ENCODE peak calls at places on chromosome 1, in seven cellular contexts. One of them, this sample, is unnamed.

GRCh38 chr1:162357681-162358266 is 18.9 kb downstream of the SPATA46 start:
- DNase-seq in K562: peak; percentile 65
- DNase-seq in transverse colon: no peak
- DNase-seq in A549: peak; percentile 18
- DNase-seq in tibial nerve: no peak
- DNase-seq in uterus: no peak
- DNase-seq in GM12892: no peak
- DNase-seq in this sample: peak; percentile 61

GRCh38 chr1:206457408-206457807 is 12.9 kb upstream of the IKBKE start:
- DNase-seq in K562: no peak
- DNase-seq in transverse colon: no peak
- DNase-seq in A549: no peak
- DNase-seq in tibial nerve: no peak
- DNase-seq in uterus: no peak
- DNase-seq in GM12892: no peak
- DNase-seq in this sample: no peak

GRCh38 chr1:7006996-7007871 is 222.0 kb downstream of the CAMTA1 start:
- DNase-seq in K562: no peak
- DNase-seq in transverse colon: no peak
- DNase-seq in A549: no peak
- DNase-seq in tibial nerve: no peak
- DNase-seq in uterus: no peak
- DNase-seq in GM12892: no peak
- DNase-seq in this sample: no peak

GRCh38 chr1:231274119-231274825 is 33.3 kb downstream of the GNPAT start:
- DNase-seq in K562: no peak
- DNase-seq in transverse colon: no peak
- DNase-seq in A549: no peak
- DNase-seq in tibial nerve: no peak
- DNase-seq in uterus: no peak
- DNase-seq in GM12892: no peak
- DNase-seq in this sample: no peak

GRCh38 chr1:202281316-202282016 is 60.3 kb downstream of the UBE2T start:
- DNase-seq in K562: no peak
- DNase-seq in transverse colon: no peak
- DNase-seq in A549: no peak
- DNase-seq in tibial nerve: no peak
- DNase-seq in uterus: no peak
- DNase-seq in GM12892: no peak
- DNase-seq in this sample: peak; percentile 30

GRCh38 chr1:165894591-165894990 is 67.2 kb downstream of the UCK2 start:
- DNase-seq in K562: no peak
- DNase-seq in transverse colon: no peak
- DNase-seq in A549: no peak
- DNase-seq in tibial nerve: no peak
- DNase-seq in uterus: no peak
- DNase-seq in GM12892: no peak
- DNase-seq in this sample: no peak

GRCh38 chr1:61082336-61083013 is at the start of gene NFIA:
- DNase-seq in K562: peak; percentile 83
- DNase-seq in transverse colon: peak; percentile 75
- DNase-seq in A549: peak; percentile 61
- DNase-seq in tibial nerve: peak; percentile 25
- DNase-seq in uterus: peak; percentile 49
- DNase-seq in GM12892: no peak
- DNase-seq in this sample: peak; percentile 62

GRCh38 chr1:23592209-23592905 is 33.1 kb upstream of the ID3 start:
- DNase-seq in K562: no peak
- DNase-seq in transverse colon: no peak
- DNase-seq in A549: no peak
- DNase-seq in tibial nerve: no peak
- DNase-seq in uterus: no peak
- DNase-seq in GM12892: no peak
- DNase-seq in this sample: no peak

GRCh38 chr1:14668448-14669029 is 70.1 kb downstream of the KAZN start:
- DNase-seq in K562: no peak
- DNase-seq in transverse colon: no peak
- DNase-seq in A549: no peak
- DNase-seq in tibial nerve: no peak
- DNase-seq in uterus: no peak
- DNase-seq in GM12892: no peak
- DNase-seq in this sample: no peak

GRCh38 chr1:26700711-26701110 is 4.9 kb downstream of the ARID1A start:
- DNase-seq in K562: no peak
- DNase-seq in transverse colon: no peak
- DNase-seq in A549: no peak
- DNase-seq in tibial nerve: no peak
- DNase-seq in uterus: no peak
- DNase-seq in GM12892: no peak
- DNase-seq in this sample: no peak

GRCh38 chr1:143652744-143653143 is 319.0 kb downstream of the FAM72C start:
- DNase-seq in K562: no peak
- DNase-seq in transverse colon: no peak
- DNase-seq in A549: no peak
- DNase-seq in tibial nerve: no peak
- DNase-seq in uterus: no peak
- DNase-seq in GM12892: no peak
- DNase-seq in this sample: no peak

GRCh38 chr1:89952021-89952995 is 42.6 kb upstream of the ZNF326 start:
- DNase-seq in K562: no peak
- DNase-seq in transverse colon: no peak
- DNase-seq in A549: no peak
- DNase-seq in tibial nerve: no peak
- DNase-seq in uterus: no peak
- DNase-seq in GM12892: no peak
- DNase-seq in this sample: no peak

GRCh38 chr1:176766779-176767178 is 303.8 kb downstream of the PAPPA2 start:
- DNase-seq in K562: no peak
- DNase-seq in transverse colon: no peak
- DNase-seq in A549: no peak
- DNase-seq in tibial nerve: no peak
- DNase-seq in uterus: no peak
- DNase-seq in GM12892: no peak
- DNase-seq in this sample: no peak

GRCh38 chr1:66156144-66156543 is 363.4 kb downstream of the PDE4B start:
- DNase-seq in K562: no peak
- DNase-seq in transverse colon: no peak
- DNase-seq in A549: no peak
- DNase-seq in tibial nerve: no peak
- DNase-seq in uterus: no peak
- DNase-seq in GM12892: no peak
- DNase-seq in this sample: no peak

GRCh38 chr1:243903904-243904303 is 53.9 kb upstream of the AKT3 start:
- DNase-seq in K562: no peak
- DNase-seq in transverse colon: no peak
- DNase-seq in A549: no peak
- DNase-seq in tibial nerve: no peak
- DNase-seq in uterus: no peak
- DNase-seq in GM12892: no peak
- DNase-seq in this sample: no peak

GRCh38 chr1:156492013-156492590 is 8.5 kb downstream of the MEF2D start:
- DNase-seq in K562: no peak
- DNase-seq in transverse colon: no peak
- DNase-seq in A549: no peak
- DNase-seq in tibial nerve: no peak
- DNase-seq in uterus: no peak
- DNase-seq in GM12892: no peak
- DNase-seq in this sample: no peak

GRCh38 chr1:31198591-31198990 is 41.1 kb downstream of the NKAIN1 start:
- DNase-seq in K562: no peak
- DNase-seq in transverse colon: no peak
- DNase-seq in A549: no peak
- DNase-seq in tibial nerve: no peak
- DNase-seq in uterus: no peak
- DNase-seq in GM12892: no peak
- DNase-seq in this sample: no peak

GRCh38 chr1:6513296-6513928 is 21.9 kb upstream of the PLEKHG5 start:
- DNase-seq in K562: no peak
- DNase-seq in transverse colon: no peak
- DNase-seq in A549: no peak
- DNase-seq in tibial nerve: no peak
- DNase-seq in uterus: no peak
- DNase-seq in GM12892: no peak
- DNase-seq in this sample: no peak

GRCh38 chr1:203289281-203289981 is 15.9 kb upstream of the BTG2 start:
- DNase-seq in K562: peak; percentile 67
- DNase-seq in transverse colon: peak; percentile 77
- DNase-seq in A549: no peak
- DNase-seq in tibial nerve: no peak
- DNase-seq in uterus: no peak
- DNase-seq in GM12892: peak; percentile 78
- DNase-seq in this sample: no peak
- TF ChIP-seq POLR2A in K562: no peak
- TF ChIP-seq POLR2A in transverse colon: peak; percentile 13
- TF ChIP-seq POLR2A in A549: no peak
- TF ChIP-seq POLR2A in tibial nerve: no peak
- TF ChIP-seq POLR2A in uterus: no peak
- TF ChIP-seq POLR2A in GM12892: peak; percentile 87
- TF ChIP-seq POLR2A in this sample: no peak

DNA sequence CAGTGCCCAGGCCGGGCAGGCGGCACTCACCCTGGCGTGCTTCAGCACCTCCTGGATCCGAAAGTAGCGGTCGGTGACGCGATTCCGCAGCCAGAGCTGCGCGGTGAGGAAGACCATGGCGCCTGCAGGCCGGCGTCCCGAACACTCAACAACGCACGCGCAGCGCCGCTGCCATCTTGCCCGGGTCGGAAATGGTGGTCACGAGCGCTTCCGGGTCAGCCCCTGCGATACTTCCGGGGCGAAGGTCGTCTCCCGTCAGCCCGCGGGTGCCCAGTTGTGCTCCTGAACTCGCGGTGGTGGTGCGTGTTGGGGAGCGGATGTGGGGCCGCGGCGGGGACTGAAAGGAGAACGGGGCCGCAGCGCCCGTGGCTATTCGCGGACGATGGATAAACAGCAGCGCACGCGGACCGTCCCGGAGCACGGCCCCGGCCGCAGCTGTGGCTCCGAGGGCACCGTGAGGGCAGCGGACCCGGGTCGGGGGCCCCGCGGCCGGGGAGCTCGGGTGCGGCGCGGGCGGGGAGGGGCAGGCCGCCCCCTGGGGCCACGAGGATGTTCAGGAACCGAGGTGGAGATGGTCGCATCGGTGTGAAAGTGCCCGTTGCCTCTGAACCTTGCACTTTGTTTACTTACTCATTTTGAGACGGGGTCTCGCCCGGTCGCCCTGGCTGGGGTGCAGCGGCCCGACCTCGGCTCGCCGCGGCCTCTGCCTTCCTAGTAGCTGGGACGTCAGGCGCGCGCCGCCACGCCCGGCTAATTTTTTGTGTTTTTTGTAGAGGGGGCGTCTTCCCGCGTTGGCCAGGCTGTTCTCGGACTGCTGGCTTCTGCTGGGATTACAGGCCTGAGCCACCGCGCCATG is at the start of gene MRPL20:
- DNase-seq in K562: peak; percentile 88
- DNase-seq in transverse colon: peak; percentile 95
- DNase-seq in A549: peak; percentile 86
- DNase-seq in tibial nerve: peak; percentile 88
- DNase-seq in uterus: peak; percentile 95
- DNase-seq in GM12892: peak; percentile 98
- DNase-seq in this sample: peak; percentile 83
- TF ChIP-seq POLR2A in K562: peak; percentile 98
- TF ChIP-seq POLR2A in transverse colon: peak; percentile 82
- TF ChIP-seq POLR2A in A549: peak; percentile 76
- TF ChIP-seq POLR2A in tibial nerve: peak; percentile 75
- TF ChIP-seq POLR2A in uterus: peak; percentile 36
- TF ChIP-seq POLR2A in GM12892: peak; percentile 96
- TF ChIP-seq POLR2A in this sample: peak; percentile 81

GRCh38 chr1:40691538-40692428 is at the start of gene NFYC:
- DNase-seq in K562: peak; percentile 99
- DNase-seq in transverse colon: peak; percentile 98
- DNase-seq in A549: peak; percentile 87
- DNase-seq in tibial nerve: peak; percentile 93
- DNase-seq in uterus: peak; percentile 97
- DNase-seq in GM12892: peak; percentile 84
- DNase-seq in this sample: peak; percentile 91
- TF ChIP-seq POLR2A in K562: peak; percentile 98
- TF ChIP-seq POLR2A in transverse colon: peak; percentile 95
- TF ChIP-seq POLR2A in A549: peak; percentile 62
- TF ChIP-seq POLR2A in tibial nerve: peak; percentile 96
- TF ChIP-seq POLR2A in uterus: peak; percentile 75
- TF ChIP-seq POLR2A in GM12892: peak; percentile 90
- TF ChIP-seq POLR2A in this sample: peak; percentile 83

GRCh38 chr1:16017461-16018303 is at the start of gene HSPB7:
- DNase-seq in K562: peak; percentile 78
- DNase-seq in transverse colon: peak; percentile 69
- DNase-seq in A549: no peak
- DNase-seq in tibial nerve: peak; percentile 60
- DNase-seq in uterus: peak; percentile 94
- DNase-seq in GM12892: no peak
- DNase-seq in this sample: no peak

GRCh38 chr1:16015491-16015890 is 2.4 kb downstream of the HSPB7 start:
- DNase-seq in K562: no peak
- DNase-seq in transverse colon: no peak
- DNase-seq in A549: no peak
- DNase-seq in tibial nerve: no peak
- DNase-seq in uterus: no peak
- DNase-seq in GM12892: no peak
- DNase-seq in this sample: no peak

GRCh38 chr1:16014509-16015482 is 3.0 kb downstream of the HSPB7 start:
- DNase-seq in K562: peak; percentile 73
- DNase-seq in transverse colon: peak; percentile 60
- DNase-seq in A549: no peak
- DNase-seq in tibial nerve: no peak
- DNase-seq in uterus: peak; percentile 81
- DNase-seq in GM12892: no peak
- DNase-seq in this sample: no peak

GRCh38 chr1:16017076-16017460 is 775 bp downstream of the HSPB7 start:
- DNase-seq in K562: peak; percentile 16
- DNase-seq in transverse colon: no peak
- DNase-seq in A549: no peak
- DNase-seq in tibial nerve: no peak
- DNase-seq in uterus: no peak
- DNase-seq in GM12892: no peak
- DNase-seq in this sample: no peak

DNA sequence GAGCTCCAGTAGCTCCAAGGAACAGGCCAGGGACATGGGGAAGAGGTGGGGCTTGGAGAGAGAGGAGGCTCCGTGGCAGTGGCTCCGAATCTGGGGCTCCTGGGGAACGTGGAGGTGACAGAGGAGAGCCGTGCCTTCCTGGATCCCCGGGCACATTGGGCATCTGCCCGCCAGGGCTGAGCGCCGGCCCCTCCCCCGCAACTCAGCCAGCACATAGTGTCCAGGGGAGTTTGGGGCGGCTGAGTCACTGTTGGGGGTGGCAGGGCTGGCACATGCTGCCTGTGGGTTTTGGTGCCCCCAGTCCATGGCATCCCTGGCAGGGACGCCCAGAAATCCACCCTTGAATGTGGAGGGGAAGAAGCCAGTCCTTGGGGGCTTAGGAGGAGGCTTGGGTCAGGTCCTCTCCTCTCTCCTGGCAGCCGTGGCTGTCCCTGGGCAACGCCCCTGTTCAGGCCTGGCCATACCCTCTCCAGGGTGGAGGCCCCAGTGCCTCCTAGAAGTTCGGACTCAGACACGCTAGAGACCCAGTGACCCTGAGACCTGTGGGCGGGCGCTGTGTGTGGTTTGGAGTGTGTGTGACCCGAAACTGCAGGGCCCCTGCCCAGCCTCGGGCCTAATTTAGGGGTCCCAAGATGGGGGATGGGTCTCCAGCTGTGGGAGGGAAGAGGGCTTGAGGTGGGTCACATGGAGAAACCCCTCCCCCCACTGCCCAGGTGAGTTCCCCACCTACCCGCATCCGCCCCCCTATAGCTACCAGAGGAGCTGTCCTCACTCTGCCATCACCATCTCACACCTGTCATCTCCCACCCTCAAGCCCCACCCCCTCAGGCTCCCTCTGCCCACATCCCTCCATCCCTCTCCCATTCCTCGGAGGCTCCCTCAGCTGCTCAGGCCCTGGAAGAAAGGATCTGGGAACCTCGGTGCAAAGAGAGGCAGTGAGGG is 1.6 kb downstream of the HSPB7 start:
- DNase-seq in K562: no peak
- DNase-seq in transverse colon: peak; percentile 46
- DNase-seq in A549: no peak
- DNase-seq in tibial nerve: no peak
- DNase-seq in uterus: peak; percentile 67
- DNase-seq in GM12892: no peak
- DNase-seq in this sample: no peak
- TF ChIP-seq POLR2A in K562: no peak
- TF ChIP-seq POLR2A in transverse colon: no peak
- TF ChIP-seq POLR2A in A549: no peak
- TF ChIP-seq POLR2A in tibial nerve: no peak
- TF ChIP-seq POLR2A in uterus: no peak
- TF ChIP-seq POLR2A in GM12892: no peak
- TF ChIP-seq POLR2A in this sample: no peak

This sample was measured in H54.